ENCODE peak calls at places on chromosomes 6 and 20, in ten cellular contexts. Y is iPS-NIHi11; H is T-helper 17 cell; U is naive thymus-derived CD4-positive, alpha-beta T cell; I is activated CD4-positive, alpha-beta memory T cell treated with anti-CD3 and anti-CD28 coated beads for 36 hours; O is T-helper 1 cell; L is CD8-positive, alpha-beta T cell; F is stimulated activated CD4-positive, alpha-beta T cell treated with anti-CD3 and anti-CD28 coated beads, Interleukin-4, amount 100 ng/mL, for 24 hours; V is GM03348; E is B cell. J is an unnamed sample.

GRCh38 chr6:7172605-7173185 is 64.9 kb downstream of the RREB1 start:
- DNase-seq in L (no peak), F (no peak), E (no peak), U (no peak), H (no peak), V (peak), Y (no peak), O (no peak), I (no peak), J (no peak)

GRCh38 chr6:83467620-83468036 is 36.8 kb upstream of the ME1 start:
- DNase-seq in E (no peak), Y (no peak), L (no peak), I (no peak), U (no peak), H (no peak), V (no peak), F (no peak), O (no peak), J (no peak)

GRCh38 chr6:159056003-159056402 is 11.2 kb upstream of the TAGAP start:
- DNase-seq in O (no peak), H (no peak), L (no peak), V (no peak), Y (no peak), U (no peak), I (no peak), F (no peak), E (peak), J (no peak)

GRCh38 chr6:11236351-11236750 is 3.9 kb upstream of the NEDD9 start:
- DNase-seq in E (peak), F (peak), U (peak), Y (no peak), I (peak), O (peak), H (peak), V (no peak), L (no peak), J (peak)

GRCh38 chr20:36628076-36628475 is 17.9 kb downstream of the SLA2 start:
- DNase-seq in U (no peak), Y (no peak), E (no peak), L (no peak), F (no peak), I (peak), V (no peak), H (no peak), O (no peak), J (no peak)

GRCh38 chr6:87104657-87105056 is 9.8 kb upstream of the CGA start:
- DNase-seq in L (no peak), I (peak), H (no peak), U (no peak), O (no peak), F (peak), V (no peak), Y (no peak), E (no peak), J (no peak)

GRCh38 chr6:38982470-38982869 is 66.1 kb upstream of the GLP1R start:
- DNase-seq in H (no peak), U (no peak), O (no peak), Y (peak), E (no peak), V (no peak), I (no peak), F (no peak), L (no peak), J (no peak)

GRCh38 chr20:53943522-53944291 is 126.7 kb downstream of the BCAS1 start:
- DNase-seq in E (peak), H (peak), L (no peak), O (no peak), I (peak), Y (peak), U (peak), V (peak), F (peak), J (peak)

GRCh38 chr6:8175046-8175777 is 72.9 kb upstream of the EEF1E1 start:
- DNase-seq in U (no peak), E (no peak), O (no peak), V (no peak), I (no peak), L (no peak), H (no peak), F (no peak), Y (no peak), J (no peak)

GRCh38 chr20:25271486-25272222 is 23.8 kb downstream of the PYGB start:
- DNase-seq in Y (no peak), F (no peak), L (no peak), U (no peak), O (no peak), E (no peak), H (no peak), V (no peak), I (no peak), J (no peak)

GRCh38 chr20:14062786-14063185 is 67.5 kb downstream of the MACROD2 start:
- DNase-seq in V (peak), F (no peak), E (no peak), Y (no peak), H (no peak), I (no peak), U (no peak), L (no peak), O (no peak), J (no peak)

GRCh38 chr20:33309631-33310030 is 26.6 kb downstream of the BPIFB1 start:
- DNase-seq in H (no peak), V (no peak), E (no peak), I (no peak), Y (no peak), L (no peak), O (no peak), F (no peak), U (no peak), J (no peak)

GRCh38 chr6:170136541-170137175 is 154.2 kb downstream of the DLL1 start:
- DNase-seq in U (no peak), I (peak), L (peak), E (no peak), Y (no peak), F (no peak), H (no peak), O (peak), V (no peak), J (no peak)

GRCh38 chr6:152293404-152293803 is 343.8 kb downstream of the SYNE1 start:
- DNase-seq in V (no peak), F (no peak), H (no peak), U (no peak), Y (no peak), L (no peak), O (no peak), I (no peak), E (no peak), J (no peak)

GRCh38 chr6:56220078-56220477 is 27.3 kb downstream of the COL21A1 start:
- DNase-seq in F (no peak), E (no peak), Y (no peak), V (no peak), H (no peak), O (no peak), I (no peak), U (no peak), L (no peak), J (no peak)

GRCh38 chr6:32843321-32843978 is 397 bp downstream of the PSMB8 start:
- DNase-seq in U (no peak), E (peak), I (no peak), V (peak), F (no peak), H (no peak), O (no peak), Y (no peak), L (no peak), J (no peak)

J was measured in central memory CD4-positive, alpha-beta T cell.